ENCODE peak calls at places on chromosomes 3 and 15, in four cellular contexts. X is T-helper 9 cell, O is DMS153, G is GM04503. U is an unnamed sample.

GRCh38 chr3:78204977-78205376 is 1165.1 kb downstream of the ROBO2 start:
- DNase-seq in G (no peak), O (no peak), X (no peak), U (no peak)

GRCh38 chr3:126399348-126399730 is 4.6 kb downstream of the CFAP100 start:
- DNase-seq in G (no peak), X (no peak), O (peak), U (peak)

GRCh38 chr15:88014492-88014891 is 242.0 kb downstream of the NTRK3 start:
- DNase-seq in O (no peak), X (no peak), G (no peak), U (no peak)

GRCh38 chr3:14265246-14265962 is 86.8 kb downstream of the LSM3 start:
- DNase-seq in O (peak), X (no peak), G (peak), U (no peak)

GRCh38 chr3:117941015-117941414 is 1093.6 kb downstream of the IGSF11 start:
- DNase-seq in G (no peak), O (no peak), X (no peak), U (no peak)

GRCh38 chr3:42651248-42652091 is 2.0 kb upstream of the ZBTB47 start:
- DNase-seq in G (peak), O (no peak), X (no peak), U (no peak)

GRCh38 chr15:85440451-85440850 is 60.0 kb downstream of the AKAP13 start:
- DNase-seq in X (no peak), G (no peak), O (no peak), U (no peak)

GRCh38 chr3:86702381-86702958 is 288.5 kb downstream of the VGLL3 start:
- DNase-seq in G (no peak), X (no peak), O (no peak), U (no peak)

U was measured in foreskin melanocyte.